ENCODE peak calls at places on chromosome 18, in four cellular contexts. Q is dorsolateral prefrontal cortex; G is CD8-positive, alpha-beta T cell; U is brain microvascular endothelial cell. R is an unnamed sample.

GRCh38 chr18:64175432-64175831 is 26.5 kb upstream of the LINC00305 start:
- DNase-seq in U (no peak), Q (no peak), G (no peak), R (no peak)

GRCh38 chr18:13530215-13530878 is 196.0 kb downstream of the FAM210A start:
- DNase-seq in Q (no peak), U (no peak), G (no peak), R (no peak)

GRCh38 chr18:14970027-14970426 is 222.1 kb downstream of the ANKRD30B start:
- DNase-seq in G (no peak), Q (no peak), U (no peak), R (no peak)

GRCh38 chr18:36088256-36088655 is 20.9 kb upstream of the RPRD1A start:
- DNase-seq in G (no peak), U (no peak), Q (no peak), R (no peak)

GRCh38 chr18:35283923-35284794 is 5.9 kb downstream of the ZSCAN30 start:
- DNase-seq in Q (no peak), G (no peak), U (no peak), R (no peak)

GRCh38 chr18:32328379-32328778 is 138.5 kb downstream of the MEP1B start:
- DNase-seq in G (no peak), Q (no peak), U (peak), R (no peak)

GRCh38 chr18:35131387-35132283 is 90.4 kb downstream of the MAPRE2 start:
- DNase-seq in U (no peak), G (no peak), Q (peak), R (no peak)

GRCh38 chr18:8162797-8163196 is 446.4 kb upstream of the RAB12 start:
- DNase-seq in U (no peak), Q (no peak), G (no peak), R (no peak)

GRCh38 chr18:28766721-28767120 is 589.8 kb upstream of the CDH2 start:
- DNase-seq in Q (no peak), U (no peak), G (no peak), R (no peak)

GRCh38 chr18:56945171-56945863 is 201.6 kb upstream of the BOD1L2 start:
- DNase-seq in Q (no peak), G (no peak), U (no peak), R (peak)

GRCh38 chr18:26777316-26778053 is 88.0 kb downstream of the AQP4 start:
- DNase-seq in Q (no peak), G (no peak), U (no peak), R (no peak)

GRCh38 chr18:31487251-31488015 is 10.5 kb upstream of the DSG2 start:
- DNase-seq in U (peak), Q (no peak), G (no peak), R (no peak)

GRCh38 chr18:33181016-33181415 is 259.5 kb downstream of the CCDC178 start:
- DNase-seq in Q (no peak), U (no peak), G (no peak), R (no peak)

GRCh38 chr18:26459340-26459739 is 89.0 kb downstream of the KCTD1 start:
- DNase-seq in U (no peak), G (no peak), Q (no peak), R (no peak)

GRCh38 chr18:5420909-5421308 is 122.9 kb downstream of the EPB41L3 start:
- DNase-seq in G (no peak), U (no peak), Q (no peak), R (no peak)

GRCh38 chr18:907880-908512 is 3.3 kb downstream of the ADCYAP1 start:
- DNase-seq in G (no peak), Q (no peak), U (no peak), R (no peak)

GRCh38 chr18:32454667-32455066 is 16.0 kb downstream of the GAREM1 start:
- DNase-seq in U (no peak), G (no peak), Q (no peak), R (no peak)

GRCh38 chr18:36333418-36333817 is 35.9 kb downstream of the FHOD3 start:
- DNase-seq in Q (no peak), G (no peak), U (no peak), R (no peak)

GRCh38 chr18:72965616-72966015 is 97.8 kb upstream of the NETO1 start:
- DNase-seq in Q (no peak), G (no peak), U (no peak), R (no peak)

GRCh38 chr18:31301201-31301655 is 16.7 kb upstream of the DSG1 start:
- DNase-seq in U (no peak), Q (no peak), G (no peak), R (no peak)

GRCh38 chr18:49813071-49813320 is 337 bp downstream of the ACAA2 start:
- DNase-seq in G (no peak), Q (no peak), U (peak), R (no peak)

GRCh38 chr18:3605562-3606443 is 155.8 kb downstream of the TGIF1 start:
- DNase-seq in U (peak), G (no peak), Q (no peak), R (no peak)

GRCh38 chr18:24142376-24142775 is 3.5 kb downstream of the CABYR start:
- DNase-seq in G (no peak), U (no peak), Q (no peak), R (no peak)

GRCh38 chr18:24140697-24141096 is 1.8 kb downstream of the CABYR start:
- DNase-seq in Q (no peak), G (no peak), U (no peak), R (no peak)

GRCh38 chr18:24136967-24137373 is 1.9 kb upstream of the CABYR start:
- DNase-seq in Q (no peak), U (no peak), G (no peak), R (no peak)

GRCh38 chr18:24138281-24138883 is 480 bp upstream of the CABYR start:
- DNase-seq in Q (no peak), G (no peak), U (no peak), R (no peak)

GRCh38 chr18:24138884-24139616 is at the start of gene CABYR:
- DNase-seq in G (peak), U (peak), Q (peak), R (peak)
- H3K27ac ChIP-seq in G (no peak), U (no peak), Q (peak), R (peak)

GRCh38 chr18:48098538-48098937 is 168.1 kb upstream of the SMAD2 start:
- DNase-seq in Q (no peak), G (no peak), U (no peak), R (no peak)

GRCh38 chr18:48100712-48101165 is 170.3 kb upstream of the SMAD2 start:
- DNase-seq in Q (no peak), G (no peak), U (no peak), R (no peak)

GRCh38 chr18:48099481-48100167 is 169.2 kb upstream of the SMAD2 start:
- DNase-seq in Q (no peak), G (no peak), U (no peak), R (no peak)

GRCh38 chr18:48098007-48098406 is 167.5 kb upstream of the SMAD2 start:
- DNase-seq in Q (no peak), U (no peak), G (no peak), R (no peak)

DNA sequence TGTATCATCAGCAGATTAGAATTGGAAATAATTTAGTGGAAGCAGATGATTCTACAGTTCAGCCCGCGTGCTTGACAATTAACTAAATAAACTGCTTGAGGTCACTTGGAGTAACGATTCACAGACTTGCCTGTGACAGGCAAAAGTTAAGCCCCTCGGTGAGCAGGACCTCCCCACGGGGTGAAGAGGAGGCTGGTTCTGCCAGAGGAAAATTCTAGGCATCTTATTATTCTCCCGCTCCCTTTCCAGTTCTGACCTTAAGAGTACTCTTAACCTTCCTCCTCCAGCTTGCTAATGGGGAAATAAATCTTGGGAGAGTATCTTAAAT is 169.7 kb upstream of the SMAD2 start:
- DNase-seq in G (no peak), Q (no peak), U (no peak), R (no peak)
- H3K27ac ChIP-seq in G (no peak), Q (no peak), U (no peak), R (no peak)

GRCh38 chr18:58715540-58715939 is 44.3 kb downstream of the MALT1 start:
- DNase-seq in G (no peak), U (no peak), Q (no peak), R (no peak)
- H3K27ac ChIP-seq in G (peak), U (no peak), Q (no peak), R (no peak)

DNA sequence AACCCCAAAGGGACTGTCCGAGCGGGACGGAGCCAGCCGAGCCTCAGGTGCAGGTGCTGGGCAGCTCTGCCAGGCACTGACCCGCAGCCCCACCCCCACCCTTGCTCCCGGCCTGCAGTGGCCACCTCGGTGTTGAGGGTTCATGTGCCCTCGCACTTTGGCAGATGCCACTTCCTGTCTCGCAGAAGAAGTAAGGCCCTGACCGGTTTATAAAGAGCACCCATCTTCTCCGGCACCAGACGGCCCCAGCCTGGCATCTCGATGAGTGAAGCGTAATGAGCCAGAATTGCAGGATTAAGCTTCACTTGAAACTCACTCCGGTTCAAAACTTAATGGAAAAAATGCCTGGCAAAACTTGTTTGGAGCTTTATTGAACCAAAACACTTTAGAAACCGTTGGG is 10.9 kb upstream of the NFATC1 start:
- DNase-seq in U (no peak), G (no peak), Q (no peak), R (no peak)
- H3K27ac ChIP-seq in U (no peak), G (no peak), Q (no peak), R (no peak)

GRCh38 chr18:77129150-77129551 is 3.4 kb downstream of the MBP start:
- DNase-seq in G (no peak), Q (no peak), U (peak), R (no peak)

GRCh38 chr18:77131100-77131651 is 1.4 kb downstream of the MBP start:
- DNase-seq in Q (no peak), U (peak), G (peak), R (no peak)

GRCh38 chr18:77130229-77131099 is 2.1 kb downstream of the MBP start:
- DNase-seq in U (no peak), G (peak), Q (no peak), R (no peak)

GRCh38 chr18:77124452-77124922 is 8.1 kb downstream of the MBP start:
- DNase-seq in U (no peak), G (peak), Q (no peak), R (no peak)

DNA sequence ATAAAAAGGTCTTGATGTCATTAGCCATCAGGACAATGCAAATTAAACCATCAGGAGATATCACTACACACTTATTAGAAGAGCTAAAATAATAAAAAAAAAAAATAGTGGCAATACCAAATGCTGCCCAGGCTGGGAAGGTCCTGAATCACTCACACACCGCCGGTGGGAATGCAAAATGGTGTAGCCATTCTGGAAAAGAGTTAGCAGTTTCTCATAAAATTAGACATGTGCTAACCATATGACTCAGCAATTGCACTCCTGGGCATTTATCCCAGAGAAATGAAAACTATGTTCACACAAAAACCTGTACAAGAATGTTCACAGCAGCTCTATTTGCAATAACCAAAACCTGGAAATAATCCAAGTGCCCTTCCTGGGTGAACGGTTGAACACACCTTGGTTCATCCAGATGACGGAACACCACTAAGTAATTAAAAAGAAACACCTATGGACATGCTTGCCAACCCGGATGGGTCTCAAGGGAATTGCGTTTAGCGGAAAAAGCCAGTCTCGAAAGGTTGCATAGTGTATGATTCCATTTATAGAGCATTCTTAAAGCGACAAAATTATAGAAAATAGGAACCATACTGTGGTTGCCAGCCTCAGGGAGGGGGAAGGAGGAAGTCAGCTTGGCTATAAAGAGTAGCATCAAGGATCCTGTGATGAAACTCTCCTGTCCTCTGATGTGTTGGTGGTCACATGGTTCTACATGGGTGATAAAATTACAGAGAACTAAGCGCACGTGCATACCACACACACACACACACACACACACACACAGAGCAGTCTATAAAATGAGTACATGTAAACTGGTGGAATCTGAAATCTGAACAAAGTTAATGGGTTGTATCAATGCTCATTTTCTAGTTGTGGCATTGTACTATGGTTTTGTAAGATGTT is 4.6 kb downstream of the MBP start:
- DNase-seq in U (peak), Q (no peak), G (peak), R (no peak)
- H3K27ac ChIP-seq in U (peak), Q (no peak), G (no peak), R (no peak)

GRCh38 chr18:75454022-75454795 is 26.7 kb upstream of the SMIM21 start:
- DNase-seq in U (no peak), Q (no peak), G (no peak), R (no peak)

GRCh38 chr18:75456277-75456676 is 28.8 kb upstream of the SMIM21 start:
- DNase-seq in G (no peak), Q (no peak), U (no peak), R (no peak)

GRCh38 chr18:75455249-75456183 is 28.0 kb upstream of the SMIM21 start:
- DNase-seq in U (no peak), Q (no peak), G (no peak), R (no peak)
- H3K27ac ChIP-seq in U (no peak), Q (no peak), G (no peak), R (no peak)

DNA sequence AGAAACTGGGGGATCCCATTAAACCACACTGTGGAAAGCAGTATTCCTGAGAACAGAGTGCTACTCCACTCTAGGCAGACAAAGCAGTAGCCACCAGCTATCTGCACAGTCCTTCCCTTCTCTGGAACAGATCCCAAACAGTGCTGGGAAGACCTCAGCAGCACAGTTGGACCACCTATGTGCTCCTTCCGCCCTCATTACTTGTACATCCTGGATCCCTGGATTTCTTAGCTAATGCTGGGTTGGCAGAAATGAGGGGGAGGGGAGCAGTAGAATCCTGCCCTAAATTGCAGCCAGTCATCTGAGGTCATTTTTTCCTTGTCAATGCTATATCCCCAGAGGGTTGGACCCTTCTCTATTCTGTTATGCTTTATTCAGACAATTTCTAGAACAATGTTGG is 13.8 kb upstream of the MALT1 start:
- DNase-seq in Q (no peak), G (no peak), U (no peak), R (no peak)
- H3K27ac ChIP-seq in Q (no peak), G (no peak), U (no peak), R (no peak)

GRCh38 chr18:22493940-22494339 is 76.2 kb upstream of the CTAGE1 start:
- DNase-seq in U (no peak), Q (no peak), G (no peak), R (no peak)
- H3K27ac ChIP-seq in U (peak), Q (no peak), G (no peak), R (no peak)

R was measured in caudate nucleus.